ENCODE peak calls at places on chromosome 15, in four cellular contexts. J is neuronal stem cell, M is IMR-90, S is H9. K is an unnamed sample.

GRCh38 chr15:45242289-45242688 is 9.7 kb upstream of the SLC28A2 start:
- DNase-seq in J (peak; percentile 6), M (no peak), S (no peak), K (peak; percentile 29)

GRCh38 chr15:88018865-88019626 is 237.5 kb downstream of the NTRK3 start:
- DNase-seq in J (no peak), M (no peak), S (no peak), K (peak; percentile 17)

GRCh38 chr15:99154271-99154670 is 49.4 kb downstream of the SYNM start:
- DNase-seq in J (no peak), M (peak; percentile 29), S (peak; percentile 14), K (no peak)

GRCh38 chr15:68223171-68223570 is 6.4 kb downstream of the CLN6 start:
- DNase-seq in J (no peak), M (no peak), S (no peak), K (no peak)

GRCh38 chr15:46461416-46461815 is 826.6 kb downstream of the SQOR start:
- DNase-seq in J (no peak), M (no peak), S (no peak), K (peak; percentile 3)

GRCh38 chr15:93417156-93418077 is 328.4 kb upstream of the RGMA start:
- DNase-seq in J (no peak), M (no peak), S (no peak), K (no peak)

GRCh38 chr15:65110676-65111292 is 4.2 kb downstream of the UBAP1L start:
- DNase-seq in J (no peak), M (peak; percentile 92), S (no peak), K (peak; percentile 82)

GRCh38 chr15:101501703-101502373 is 12.3 kb upstream of the PCSK6 start:
- DNase-seq in J (peak; percentile 30), M (no peak), S (peak; percentile 89), K (no peak)

GRCh38 chr15:69568621-69569020 is 116.0 kb downstream of the RPLP1 start:
- DNase-seq in J (no peak), M (peak; percentile 83), S (no peak), K (no peak)

GRCh38 chr15:58957101-58957973 is 23.9 kb upstream of the SLTM start:
- DNase-seq in J (peak; percentile 65), M (peak; percentile 58), S (peak; percentile 71), K (peak; percentile 70)

GRCh38 chr15:69979269-69979668 is 118.4 kb downstream of the TLE3 start:
- DNase-seq in J (no peak), M (peak; percentile 18), S (peak; percentile 49), K (peak; percentile 18)

GRCh38 chr15:68578175-68578959 is 426 bp upstream of the CORO2B start:
- DNase-seq in J (no peak), M (peak; percentile 71), S (peak; percentile 65), K (peak; percentile 68)

GRCh38 chr15:76337739-76338554 is 1.4 kb downstream of the ISL2 start:
- DNase-seq in J (peak; percentile 59), M (no peak), S (peak; percentile 66), K (peak; percentile 35)

GRCh38 chr15:65944404-65944803 is 75.1 kb downstream of the RAB11A start:
- DNase-seq in J (no peak), M (no peak), S (no peak), K (no peak)

GRCh38 chr15:74783072-74783807 is 1.4 kb downstream of the CSK start:
- DNase-seq in J (no peak), M (peak; percentile 36), S (no peak), K (peak; percentile 58)

GRCh38 chr15:68154923-68155559 is 50.1 kb downstream of the CALML4 start:
- DNase-seq in J (peak; percentile 35), M (peak; percentile 70), S (no peak), K (peak; percentile 64)

DNA sequence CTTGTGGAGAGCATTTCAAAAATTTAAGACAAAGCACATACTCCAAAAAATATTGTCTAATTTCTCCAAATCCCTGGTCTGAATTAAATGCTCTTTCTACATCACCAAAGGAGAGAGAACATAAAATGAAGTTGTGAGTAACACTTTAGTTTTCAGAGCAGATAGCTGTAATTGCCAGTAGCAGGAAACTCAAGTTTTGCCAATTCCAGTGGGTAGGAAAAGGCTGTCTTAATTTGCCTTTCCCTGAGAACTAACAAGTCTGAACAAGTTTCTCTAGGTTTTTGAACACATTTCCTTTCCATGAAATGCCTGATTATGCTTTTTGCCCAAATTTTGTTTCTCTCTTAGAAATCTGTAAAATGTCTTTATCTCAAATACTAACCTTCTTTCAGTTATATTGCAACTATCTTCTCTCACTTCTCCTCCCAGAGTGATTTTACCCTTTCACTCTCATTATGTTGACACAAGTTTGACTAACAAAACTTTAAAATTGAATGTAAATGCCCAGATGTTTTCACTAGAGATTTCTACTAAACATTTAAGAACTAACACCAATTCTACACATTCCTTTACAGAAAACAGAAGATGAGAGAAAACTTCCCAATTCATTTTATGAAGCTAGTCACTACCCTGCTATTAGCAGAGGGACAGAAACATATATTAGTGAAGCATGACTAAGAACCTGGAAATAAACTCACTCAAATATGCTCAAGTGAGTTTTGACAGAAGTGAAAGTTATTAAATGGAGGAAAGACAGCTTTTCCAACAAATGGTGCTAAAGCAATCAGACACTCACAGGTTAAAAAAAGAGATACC is 38.4 kb downstream of the RFX7 start:
- DNase-seq in J (no peak), M (peak; percentile 31), S (no peak), K (peak; percentile 22)
- H3K4me1 ChIP-seq in J (no peaks in the 10 kb centered on the region), M (peaks cover 9% of the 10 kb centered on the region), S (peaks cover 3% of the 10 kb centered on the region), K (peaks cover 3% of the 10 kb centered on the region)

GRCh38 chr15:55937040-55937439 is 56.4 kb downstream of the NEDD4 start:
- DNase-seq in J (no peak), M (peak; percentile 64), S (no peak), K (peak; percentile 32)
- H3K14ac ChIP-seq in J (no peak overlapping the region), M (no peak overlapping the region), S (no peak overlapping the region), K (no peak overlapping the region)

GRCh38 chr15:60396100-60396499 is 1.7 kb downstream of the ANXA2 start:
- DNase-seq in J (no peak), M (no peak), S (no peak), K (peak; percentile 47)
- H3K4me1 ChIP-seq in J (peaks cover 29% of the 10 kb centered on the region), M (peaks cover 47% of the 10 kb centered on the region), S (peaks cover 15% of the 10 kb centered on the region), K (peaks cover 20% of the 10 kb centered on the region)

GRCh38 chr15:62796296-62796695 is 246.3 kb upstream of the TPM1 start:
- DNase-seq in J (no peak), M (no peak), S (no peak), K (no peak)
- H3K14ac ChIP-seq in J (no peak overlapping the region), M (no peak overlapping the region), S (no peak overlapping the region), K (no peak overlapping the region)

K was measured in mesenchymal stem cell.